ENCODE peak calls at places on chromosomes 7 and 10, in seven cellular contexts. G, Z, N, Q, A, R and T are unnamed samples.

GRCh38 chr10:98006266-98006665 is 24.2 kb downstream of the CRTAC1 start:
- DNase-seq in G (no peak), Z (no peak), N (no peak), Q (no peak), A (no peak), R (peak; percentile 82), T (no peak)

GRCh38 chr7:74174606-74175082 is 488 bp downstream of the EIF4H start:
- DNase-seq in G (peak; percentile 78), Z (peak; percentile 75), N (peak; percentile 50), Q (peak; percentile 45), A (peak; percentile 41), R (no peak), T (peak; percentile 51)

GRCh38 chr7:32227746-32228145 is 157.5 kb upstream of the PDE1C start:
- DNase-seq in G (no peak), Z (no peak), N (no peak), Q (no peak), A (no peak), R (peak; percentile 87), T (no peak)

GRCh38 chr7:35849954-35850353 is 49.1 kb downstream of the SEPTIN7 start:
- DNase-seq in G (no peak), Z (no peak), N (no peak), Q (no peak), A (no peak), R (no peak), T (no peak)

GRCh38 chr10:13587367-13587766 is 602 bp downstream of the PRPF18 start:
- DNase-seq in G (no peak), Z (no peak), N (peak; percentile 2), Q (no peak), A (no peak), R (no peak), T (peak; percentile 5)

GRCh38 chr7:137981668-137982067 is 20.2 kb downstream of the CREB3L2 start:
- DNase-seq in G (no peak), Z (no peak), N (no peak), Q (no peak), A (no peak), R (no peak), T (no peak)

GRCh38 chr10:61633665-61634064 is 29.1 kb upstream of the CABCOCO1 start:
- DNase-seq in G (no peak), Z (no peak), N (peak; percentile 75), Q (peak; percentile 33), A (no peak), R (no peak), T (peak; percentile 78)

GRCh38 chr10:101617102-101617823 is 29.1 kb downstream of the DPCD start:
- DNase-seq in G (peak; percentile 72), Z (no peak), N (no peak), Q (no peak), A (no peak), R (no peak), T (no peak)

GRCh38 chr10:125448596-125448995 is 234.4 kb downstream of the TEX36 start:
- DNase-seq in G (peak; percentile 44), Z (peak; percentile 22), N (peak; percentile 2), Q (no peak), A (no peak), R (no peak), T (peak; percentile 2)

GRCh38 chr10:112985701-112986510 is 35.9 kb downstream of the TCF7L2 start:
- DNase-seq in G (peak; percentile 89), Z (no peak), N (peak; percentile 56), Q (peak; percentile 81), A (no peak), R (no peak), T (peak; percentile 83)

GRCh38 chr7:157811946-157812345 is 475.1 kb downstream of the DNAJB6 start:
- DNase-seq in G (no peak), Z (no peak), N (no peak), Q (no peak), A (no peak), R (no peak), T (no peak)

GRCh38 chr10:32960022-32960421 is 2.0 kb upstream of the ITGB1 start:
- DNase-seq in G (no peak), Z (no peak), N (no peak), Q (no peak), A (no peak), R (no peak), T (no peak)

GRCh38 chr10:36765777-36766176 is 359.6 kb upstream of the ANKRD30A start:
- DNase-seq in G (no peak), Z (no peak), N (peak; percentile 33), Q (peak; percentile 60), A (no peak), R (no peak), T (peak; percentile 17)

GRCh38 chr7:1850111-1850975 is 180.3 kb downstream of the ELFN1 start:
- DNase-seq in G (peak; percentile 55), Z (peak; percentile 9), N (no peak), Q (no peak), A (no peak), R (no peak), T (no peak)

GRCh38 chr7:65269150-65269856 is 104.4 kb upstream of the ZNF92 start:
- DNase-seq in G (peak; percentile 93), Z (peak; percentile 99), N (no peak), Q (peak; percentile 80), A (no peak), R (no peak), T (peak; percentile 46)

GRCh38 chr10:110919971-110920881 is 822 bp downstream of the SHOC2 start:
- DNase-seq in G (peak; percentile 94), Z (peak; percentile 46), N (peak; percentile 78), Q (peak; percentile 42), A (peak; percentile 23), R (no peak), T (peak; percentile 62)

GRCh38 chr7:30708412-30708811 is 26.2 kb upstream of the CRHR2 start:
- DNase-seq in G (no peak), Z (no peak), N (peak; percentile 3), Q (no peak), A (no peak), R (no peak), T (peak; percentile 37)

GRCh38 chr7:69781412-69781846 is 183.2 kb downstream of the AUTS2 start:
- DNase-seq in G (no peak), Z (no peak), N (no peak), Q (peak; percentile 24), A (no peak), R (no peak), T (peak; percentile 54)

GRCh38 chr10:11594589-11595394 is 16.7 kb downstream of the USP6NL start:
- DNase-seq in G (peak; percentile 7), Z (no peak), N (no peak), Q (no peak), A (no peak), R (no peak), T (no peak)

GRCh38 chr10:121822724-121823123 is 105.1 kb downstream of the ATE1 start:
- DNase-seq in G (no peak), Z (no peak), N (no peak), Q (no peak), A (no peak), R (no peak), T (no peak)

GRCh38 chr10:99235469-99235871 is at the start of gene HPSE2:
- DNase-seq in G (peak; percentile 11), Z (no peak), N (no peak), Q (no peak), A (no peak), R (no peak), T (no peak)

GRCh38 chr7:111827863-111828504 is 265.7 kb upstream of the IMMP2L start:
- DNase-seq in G (no peak), Z (no peak), N (peak; percentile 75), Q (peak; percentile 55), A (no peak), R (no peak), T (peak; percentile 49)

GRCh38 chr10:133083422-133084100 is 4.2 kb upstream of the ADGRA1 start:
- DNase-seq in G (no peak), Z (no peak), N (no peak), Q (no peak), A (no peak), R (no peak), T (no peak)

GRCh38 chr10:34171957-34172527 is 643.1 kb downstream of the PARD3 start:
- DNase-seq in G (no peak), Z (no peak), N (peak; percentile 25), Q (no peak), A (no peak), R (no peak), T (peak; percentile 96)

GRCh38 chr7:30249316-30249715 is 35.1 kb upstream of the ZNRF2 start:
- DNase-seq in G (no peak), Z (no peak), N (no peak), Q (no peak), A (no peak), R (no peak), T (no peak)

GRCh38 chr10:80191589-80192270 is 13.6 kb downstream of the ANXA11 start:
- DNase-seq in G (no peak), Z (no peak), N (no peak), Q (no peak), A (peak; percentile 50), R (no peak), T (no peak)

GRCh38 chr7:433558-433957 is 86.1 kb downstream of the PDGFA start:
- DNase-seq in G (no peak), Z (no peak), N (no peak), Q (no peak), A (no peak), R (no peak), T (no peak)

GRCh38 chr7:431041-431440 is 88.6 kb downstream of the PDGFA start:
- DNase-seq in G (no peak), Z (no peak), N (no peak), Q (no peak), A (no peak), R (no peak), T (no peak)

GRCh38 chr7:431658-432111 is 88.0 kb downstream of the PDGFA start:
- DNase-seq in G (no peak), Z (no peak), N (no peak), Q (peak; percentile 24), A (no peak), R (no peak), T (no peak)

GRCh38 chr7:432256-432655 is 87.4 kb downstream of the PDGFA start:
- DNase-seq in G (no peak), Z (no peak), N (no peak), Q (no peak), A (no peak), R (no peak), T (no peak)

GRCh38 chr7:432933-433332 is 86.7 kb downstream of the PDGFA start:
- DNase-seq in G (no peak), Z (no peak), N (no peak), Q (no peak), A (no peak), R (no peak), T (no peak)
- H3K4me3 ChIP-seq in G (no peak overlapping the region), Z (no peak overlapping the region), N (no peak overlapping the region), Q (no peak overlapping the region), A (no peak overlapping the region), R (no peak overlapping the region), T (no peak overlapping the region)

GRCh38 chr10:88920198-88920597 is 32.4 kb downstream of the ACTA2 start:
- DNase-seq in G (no peak), Z (no peak), N (peak; percentile 63), Q (no peak), A (no peak), R (no peak), T (peak; percentile 61)
- TF ChIP-seq CTCF in G (no peak), Z (no peak), N (no peak), Q (no peak), A (no peak), R (no peak), T (no peak)

GRCh38 chr10:114402233-114402632 is 2.1 kb downstream of the AFAP1L2 start:
- DNase-seq in G (no peak), Z (no peak), N (no peak), Q (no peak), A (no peak), R (no peak), T (no peak)
- H3K4me3 ChIP-seq in G (no peak overlapping the region), Z (no peak overlapping the region), N (no peak overlapping the region), Q (no peak overlapping the region), A (no peak overlapping the region), R (peak overlapping the region; percentile 78), T (no peak overlapping the region)

GRCh38 chr7:148941598-148942280 is 57.6 kb upstream of the EZH2 start:
- DNase-seq in G (peak; percentile 95), Z (peak; percentile 92), N (peak; percentile 62), Q (peak; percentile 53), A (peak; percentile 57), R (no peak), T (peak; percentile 77)
- TF ChIP-seq CTCF in G (peak; percentile 60), Z (peak; percentile 49), N (peak; percentile 56), Q (peak; percentile 43), A (peak; percentile 51), R (no peak), T (peak; percentile 45)